ENCODE peak calls at places on chromosome 5, in seven cellular contexts. One of them, this sample, is unnamed.

GRCh38 chr5:81125959-81126358 is 107.2 kb upstream of the CKMT2 start:
- DNase-seq in HT1080: no peak
- DNase-seq in GM12892: no peak
- DNase-seq in small intestine: no peak
- DNase-seq in tibial nerve: no peak
- DNase-seq in left ventricle myocardium superior: no peak
- DNase-seq in foreskin fibroblast: peak
- DNase-seq in this sample: no peak

GRCh38 chr5:38636626-38637025 is 80.2 kb upstream of the LIFR start:
- DNase-seq in HT1080: no peak
- DNase-seq in GM12892: no peak
- DNase-seq in small intestine: no peak
- DNase-seq in tibial nerve: no peak
- DNase-seq in left ventricle myocardium superior: no peak
- DNase-seq in foreskin fibroblast: no peak
- DNase-seq in this sample: no peak

GRCh38 chr5:25107878-25108277 is 463.1 kb upstream of the CDH10 start:
- DNase-seq in HT1080: peak
- DNase-seq in GM12892: no peak
- DNase-seq in small intestine: no peak
- DNase-seq in tibial nerve: no peak
- DNase-seq in left ventricle myocardium superior: no peak
- DNase-seq in foreskin fibroblast: no peak
- DNase-seq in this sample: peak

GRCh38 chr5:43295202-43295601 is 18.0 kb downstream of the HMGCS1 start:
- DNase-seq in HT1080: no peak
- DNase-seq in GM12892: no peak
- DNase-seq in small intestine: no peak
- DNase-seq in tibial nerve: no peak
- DNase-seq in left ventricle myocardium superior: no peak
- DNase-seq in foreskin fibroblast: no peak
- DNase-seq in this sample: no peak

GRCh38 chr5:9454012-9454481 is 91.8 kb downstream of the SEMA5A start:
- DNase-seq in HT1080: peak
- DNase-seq in GM12892: no peak
- DNase-seq in small intestine: no peak
- DNase-seq in tibial nerve: no peak
- DNase-seq in left ventricle myocardium superior: no peak
- DNase-seq in foreskin fibroblast: peak
- DNase-seq in this sample: peak

GRCh38 chr5:10393491-10393890 is 40.0 kb downstream of the MARCHF6 start:
- DNase-seq in HT1080: no peak
- DNase-seq in GM12892: no peak
- DNase-seq in small intestine: no peak
- DNase-seq in tibial nerve: no peak
- DNase-seq in left ventricle myocardium superior: no peak
- DNase-seq in foreskin fibroblast: peak
- DNase-seq in this sample: no peak

GRCh38 chr5:174828786-174829510 is 104.6 kb downstream of the MSX2 start:
- DNase-seq in HT1080: peak
- DNase-seq in GM12892: no peak
- DNase-seq in small intestine: no peak
- DNase-seq in tibial nerve: no peak
- DNase-seq in left ventricle myocardium superior: no peak
- DNase-seq in foreskin fibroblast: peak
- DNase-seq in this sample: peak

GRCh38 chr5:176540956-176541337 is 3.7 kb upstream of the RNF44 start:
- DNase-seq in HT1080: no peak
- DNase-seq in GM12892: no peak
- DNase-seq in small intestine: no peak
- DNase-seq in tibial nerve: no peak
- DNase-seq in left ventricle myocardium superior: no peak
- DNase-seq in foreskin fibroblast: no peak
- DNase-seq in this sample: no peak

GRCh38 chr5:168528521-168529360 is at the start of gene FBLL1:
- DNase-seq in HT1080: no peak
- DNase-seq in GM12892: no peak
- DNase-seq in small intestine: no peak
- DNase-seq in tibial nerve: no peak
- DNase-seq in left ventricle myocardium superior: peak
- DNase-seq in foreskin fibroblast: peak
- DNase-seq in this sample: no peak

GRCh38 chr5:24606974-24607373 is 37.8 kb downstream of the CDH10 start:
- DNase-seq in HT1080: no peak
- DNase-seq in GM12892: no peak
- DNase-seq in small intestine: no peak
- DNase-seq in tibial nerve: no peak
- DNase-seq in left ventricle myocardium superior: no peak
- DNase-seq in foreskin fibroblast: no peak
- DNase-seq in this sample: no peak

GRCh38 chr5:169325273-169325672 is 24.3 kb upstream of the SLIT3 start:
- DNase-seq in HT1080: no peak
- DNase-seq in GM12892: no peak
- DNase-seq in small intestine: no peak
- DNase-seq in tibial nerve: no peak
- DNase-seq in left ventricle myocardium superior: no peak
- DNase-seq in foreskin fibroblast: no peak
- DNase-seq in this sample: no peak

GRCh38 chr5:142859037-142859436 is 88.9 kb downstream of the ARHGAP26 start:
- DNase-seq in HT1080: no peak
- DNase-seq in GM12892: no peak
- DNase-seq in small intestine: no peak
- DNase-seq in tibial nerve: no peak
- DNase-seq in left ventricle myocardium superior: no peak
- DNase-seq in foreskin fibroblast: no peak
- DNase-seq in this sample: no peak